ENCODE peak calls at places on chromosomes 5 and 9, in four cellular contexts. Y, C, L and B are unnamed samples.

GRCh38 chr5:80619081-80619480 is 35.4 kb upstream of the MSH3 start:
- DNase-seq in Y (no peak), L (no peak), C (no peak), B (no peak)

GRCh38 chr9:21171351-21171750 is 4.9 kb upstream of the IFNA21 start:
- DNase-seq in L (no peak), Y (no peak), C (no peak), B (no peak)

GRCh38 chr5:135158982-135159381 is 125.0 kb upstream of the PITX1 start:
- DNase-seq in Y (no peak), C (no peak), L (no peak), B (no peak)

GRCh38 chr9:83511051-83511450 is 27.1 kb downstream of the FRMD3 start:
- DNase-seq in L (no peak), C (no peak), Y (no peak), B (no peak)

GRCh38 chr9:16262467-16263261 is 607.8 kb downstream of the BNC2 start:
- DNase-seq in L (no peak), C (no peak), Y (no peak), B (no peak)

GRCh38 chr5:170874017-170874416 is 12.2 kb downstream of the RANBP17 start:
- DNase-seq in C (no peak), L (no peak), Y (no peak), B (no peak)

GRCh38 chr5:147140558-147140957 is 94.3 kb upstream of the STK32A start:
- DNase-seq in Y (no peak), L (no peak), C (no peak), B (peak; percentile 32)

GRCh38 chr9:90046317-90046861 is 441.6 kb downstream of the GADD45G start:
- DNase-seq in L (no peak), Y (no peak), C (no peak), B (no peak)

GRCh38 chr5:76790632-76791290 is 28.1 kb upstream of the F2RL1 start:
- DNase-seq in L (peak; percentile 95), Y (no peak), C (no peak), B (peak; percentile 76)

DNA sequence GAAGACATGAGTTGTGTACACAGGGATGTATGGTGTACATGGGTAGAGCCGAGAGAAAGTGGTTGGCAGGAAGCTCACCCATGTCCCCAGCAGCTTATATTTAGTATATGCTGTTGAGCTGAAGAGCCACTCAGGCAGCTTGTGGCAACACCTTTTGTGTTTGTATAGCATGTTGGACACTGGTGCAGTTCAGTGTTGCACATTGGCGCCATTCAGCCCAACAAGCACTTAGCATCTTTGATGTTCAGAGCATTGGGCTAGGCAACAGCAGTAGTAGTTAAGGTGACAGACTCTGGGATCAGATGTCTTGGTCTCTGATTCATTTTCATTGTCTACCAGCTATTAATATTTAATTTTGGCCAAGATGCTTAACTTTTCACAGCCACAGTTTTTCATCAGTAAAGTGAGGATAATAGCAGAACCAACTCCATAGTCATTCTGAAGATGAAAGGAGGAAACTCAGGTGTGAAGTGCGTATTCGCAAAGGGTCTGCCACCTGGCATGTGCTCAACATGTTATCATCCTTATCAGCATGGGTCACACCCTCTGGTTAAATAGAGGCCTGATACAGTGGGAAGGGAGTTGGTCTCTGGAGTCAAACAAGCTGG is 184.8 kb downstream of the NR3C1 start:
- DNase-seq in L (no peak), C (no peak), Y (no peak), B (no peak)
- TF ChIP-seq EZH2phosphoT487 in L (no peak), C (no peak), Y (no peak), B (no peak)

DNA sequence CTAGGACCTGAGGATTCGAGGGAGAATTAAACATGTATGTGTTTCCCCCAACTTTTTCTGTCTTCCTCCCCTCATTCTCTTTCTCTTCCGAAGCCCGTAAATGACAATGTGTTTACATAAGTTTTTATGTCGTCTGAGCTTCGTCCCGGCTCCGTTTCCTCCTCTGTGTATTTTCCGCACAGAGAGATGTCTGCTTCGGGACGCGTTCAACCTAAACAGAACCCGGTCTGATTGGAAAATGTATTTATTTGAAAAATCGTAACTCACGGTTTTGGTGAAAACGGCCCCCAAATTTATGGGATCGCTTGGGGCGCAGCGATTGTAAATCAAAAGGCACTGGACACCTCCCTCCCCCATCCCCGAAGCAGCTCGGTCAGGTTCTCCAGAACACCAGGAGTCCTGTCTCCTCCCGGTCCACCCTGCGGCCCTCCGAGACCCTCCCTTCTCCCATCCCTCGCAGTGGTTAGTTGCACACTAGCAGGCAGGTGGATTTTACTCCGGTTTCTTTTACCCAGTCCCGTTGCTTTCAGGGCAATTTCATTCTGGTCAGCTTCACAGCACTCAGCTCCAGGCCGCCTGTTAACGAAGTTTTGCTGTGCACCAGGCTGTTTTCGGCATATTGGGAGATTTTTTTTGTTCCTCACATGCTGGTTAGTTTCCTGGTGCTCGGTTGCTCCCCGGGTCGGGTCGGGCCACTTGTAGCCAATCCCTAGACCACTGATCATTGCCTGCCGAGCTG is 5.8 kb upstream of the HAND1 start:
- DNase-seq in L (no peak), Y (peak; percentile 60), C (peak; percentile 58), B (no peak)
- TF ChIP-seq EZH2 in L (no peak), Y (peak; percentile 82), C (peak; percentile 86), B (peak; percentile 75)

GRCh38 chr9:137818286-137818685 is 59.3 kb upstream of the CACNA1B start:
- DNase-seq in Y (no peak), C (no peak), L (no peak), B (no peak)
- H3K36me3 ChIP-seq in Y (no peaks in the 10 kb centered on the region), C (peaks cover 24% of the 10 kb centered on the region), L (peaks cover 15% of the 10 kb centered on the region), B (no peaks in the 10 kb centered on the region)

GRCh38 chr5:32071351-32071944 is 102.7 kb downstream of the GOLPH3 start:
- DNase-seq in L (no peak), C (no peak), Y (no peak), B (no peak)
- TF ChIP-seq EZH2phosphoT487 in L (no peak), C (no peak), Y (no peak), B (no peak)

GRCh38 chr9:77013932-77014596 is 5.4 kb upstream of the FOXB2 start:
- DNase-seq in L (no peak), C (peak; percentile 62), Y (peak; percentile 29), B (no peak)

GRCh38 chr9:77014597-77015263 is 4.7 kb upstream of the FOXB2 start:
- DNase-seq in L (no peak), C (peak; percentile 71), Y (peak; percentile 57), B (no peak)

GRCh38 chr9:77016526-77017504 is 2.6 kb upstream of the FOXB2 start:
- DNase-seq in C (peak; percentile 72), Y (peak; percentile 71), L (no peak), B (no peak)

GRCh38 chr9:77016111-77016525 is 3.3 kb upstream of the FOXB2 start:
- DNase-seq in C (peak; percentile 70), Y (peak; percentile 71), L (no peak), B (no peak)

GRCh38 chr9:77015291-77016048 is 4.0 kb upstream of the FOXB2 start:
- DNase-seq in L (no peak), Y (peak; percentile 35), C (peak; percentile 57), B (no peak)
- TF ChIP-seq EZH2 in L (no peak), Y (peak; percentile 27), C (peak; percentile 83), B (no peak)

GRCh38 chr9:18905033-18905882 is 127.8 kb downstream of the SAXO1 start:
- DNase-seq in C (no peak), Y (no peak), L (no peak), B (no peak)
- H3K36me3 ChIP-seq in C (no peaks in the 10 kb centered on the region), Y (no peaks in the 10 kb centered on the region), L (no peaks in the 10 kb centered on the region), B (no peaks in the 10 kb centered on the region)

GRCh38 chr9:115262952-115263351 is 145.0 kb upstream of the TNC start:
- DNase-seq in C (no peak), Y (no peak), L (no peak), B (no peak)

GRCh38 chr9:115262477-115262876 is 144.5 kb upstream of the TNC start:
- DNase-seq in C (no peak), Y (no peak), L (peak; percentile 10), B (peak; percentile 77)

GRCh38 chr9:115261656-115262081 is 143.7 kb upstream of the TNC start:
- DNase-seq in L (no peak), Y (no peak), C (no peak), B (no peak)

GRCh38 chr9:115263731-115264130 is 145.8 kb upstream of the TNC start:
- DNase-seq in Y (no peak), C (no peak), L (no peak), B (no peak)

DNA sequence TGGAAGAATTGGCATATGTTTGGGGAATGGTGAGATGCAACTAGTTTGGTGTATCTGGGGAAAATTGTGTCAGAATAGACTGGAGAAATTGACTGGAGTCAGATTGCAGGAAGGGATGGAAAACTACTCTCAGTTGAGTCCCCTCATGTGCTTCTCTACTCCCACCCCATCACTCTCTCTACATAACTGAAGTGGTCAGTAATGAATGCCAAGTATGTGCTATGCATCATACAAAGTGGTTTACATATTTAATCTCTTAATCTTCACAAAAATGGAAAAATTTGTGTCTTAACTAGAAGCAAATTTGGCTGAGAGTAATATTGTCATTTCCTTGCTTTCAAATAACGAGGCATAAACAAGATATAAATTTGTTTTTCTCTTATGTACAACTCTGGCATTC is 146.4 kb upstream of the TNC start:
- DNase-seq in L (no peak), Y (no peak), C (no peak), B (no peak)
- TF ChIP-seq EZH2phosphoT487 in L (no peak), Y (no peak), C (no peak), B (no peak)